ENCODE peak calls at places on chromosomes 2 and 18, in nine cellular contexts. F, M, Y, B, V, X, Q, J and G are unnamed samples. For H3K4me1, the result is how much of the 10 kb centered on the place peaks cover.

GRCh38 chr2:112714836-112715631 is 5.8 kb upstream of the NT5DC4 start:
- DNase-seq in M (peak), X (no peak), Q (no peak), V (no peak), J (peak), B (no peak), F (peak), Y (no peak), G (no peak)

GRCh38 chr2:65370387-65371093 is 61.9 kb downstream of the SPRED2 start:
- DNase-seq in F (no peak), M (no peak), J (no peak), Y (no peak), Q (no peak), V (no peak), B (no peak), X (peak), G (no peak)

GRCh38 chr2:182280128-182280527 is 146.7 kb downstream of the PDE1A start:
- DNase-seq in Y (peak), J (no peak), Q (no peak), V (no peak), B (no peak), F (peak), M (no peak), X (no peak), G (no peak)

GRCh38 chr2:147511491-147511948 is 333.3 kb upstream of the ACVR2A start:
- DNase-seq in V (peak), Q (no peak), J (no peak), F (no peak), M (no peak), Y (peak), B (peak), X (no peak), G (no peak)

GRCh38 chr18:46916551-46917107 is 678 bp downstream of the PIAS2 start:
- DNase-seq in Q (no peak), J (no peak), Y (peak), B (no peak), X (peak), M (no peak), V (no peak), F (peak), G (no peak)

GRCh38 chr2:79723830-79724229 is 211.0 kb downstream of the CTNNA2 start:
- DNase-seq in Q (no peak), Y (peak), B (no peak), J (peak), X (peak), V (no peak), M (peak), F (peak), G (no peak)

GRCh38 chr2:63189026-63189425 is 138.4 kb downstream of the OTX1 start:
- DNase-seq in J (peak), Y (peak), B (no peak), F (peak), M (peak), V (no peak), X (peak), Q (no peak), G (peak)

GRCh38 chr2:196758474-196759377 is 40.8 kb downstream of the GTF3C3 start:
- DNase-seq in Q (no peak), V (no peak), F (peak), B (no peak), X (peak), M (no peak), J (no peak), Y (no peak), G (no peak)

GRCh38 chr2:234564719-234565118 is 67.8 kb upstream of the ARL4C start:
- DNase-seq in F (peak), J (no peak), M (no peak), Y (no peak), B (no peak), V (no peak), X (peak), Q (no peak), G (no peak)

GRCh38 chr18:51447351-51447896 is 249.9 kb upstream of the MEX3C start:
- DNase-seq in F (no peak), V (no peak), J (no peak), X (no peak), Q (no peak), B (peak), M (no peak), Y (no peak), G (no peak)

GRCh38 chr2:109699646-109700045 is 85.5 kb downstream of the SOWAHC start:
- DNase-seq in Y (peak), Q (no peak), J (no peak), F (no peak), V (no peak), M (no peak), X (peak), B (peak), G (no peak)

GRCh38 chr2:58973831-58974281 is 732.7 kb upstream of the FANCL start:
- DNase-seq in Q (no peak), X (no peak), V (no peak), M (no peak), J (no peak), Y (peak), B (peak), F (no peak), G (peak)

GRCh38 chr2:95374029-95374428 is 28.5 kb upstream of the FAHD2A start:
- DNase-seq in Y (no peak), Q (no peak), F (no peak), V (peak), X (no peak), J (no peak), M (no peak), B (no peak), G (no peak)

GRCh38 chr2:134936691-134937090 is 18.1 kb downstream of the CCNT2 start:
- DNase-seq in Q (no peak), Y (no peak), V (no peak), B (no peak), M (no peak), J (no peak), F (no peak), X (no peak), G (no peak)

GRCh38 chr2:200077838-200078237 is 122.5 kb downstream of the MAIP1 start:
- DNase-seq in Q (no peak), B (no peak), Y (peak), V (no peak), F (peak), M (no peak), X (no peak), J (no peak), G (no peak)

GRCh38 chr2:183608747-183609146 is 484.5 kb downstream of the NUP35 start:
- DNase-seq in V (no peak), M (no peak), F (no peak), J (no peak), Q (no peak), B (no peak), X (no peak), Y (no peak), G (no peak)

GRCh38 chr2:231992888-231993287 is 31.4 kb downstream of the DIS3L2 start:
- DNase-seq in X (no peak), B (no peak), M (no peak), F (no peak), Q (no peak), J (no peak), V (no peak), Y (no peak), G (no peak)

GRCh38 chr2:156253765-156254164 is 78.8 kb downstream of the NR4A2 start:
- DNase-seq in X (no peak), J (no peak), M (no peak), V (no peak), F (no peak), Q (no peak), Y (no peak), B (no peak), G (no peak)

GRCh38 chr2:65067806-65068553 is 11.8 kb downstream of the CEP68 start:
- DNase-seq in V (no peak), Y (no peak), X (no peak), M (no peak), B (peak), J (no peak), Q (no peak), F (no peak), G (no peak)

GRCh38 chr2:189676471-189676870 is 2.0 kb downstream of the ANKAR start:
- DNase-seq in Y (peak), F (peak), M (no peak), Q (no peak), J (no peak), B (no peak), V (no peak), X (peak), G (no peak)

GRCh38 chr2:216034065-216034464 is 20.7 kb upstream of the MREG start:
- DNase-seq in Y (peak), F (peak), M (peak), V (no peak), Q (no peak), X (peak), J (peak), B (peak), G (peak)

GRCh38 chr18:58497845-58498244 is 131.0 kb downstream of the ALPK2 start:
- DNase-seq in X (no peak), Y (peak), B (no peak), V (no peak), Q (no peak), M (no peak), F (peak), J (no peak), G (no peak)

GRCh38 chr2:40440835-40441234 is 11.1 kb downstream of the SLC8A1 start:
- DNase-seq in Y (no peak), F (no peak), X (no peak), J (no peak), V (no peak), M (no peak), Q (no peak), B (no peak), G (no peak)

GRCh38 chr2:136126021-136126420 is 8.1 kb upstream of the CXCR4 start:
- DNase-seq in Y (no peak), X (no peak), F (no peak), Q (no peak), M (no peak), B (no peak), V (no peak), J (no peak), G (no peak)

GRCh38 chr2:52336951-52337350 is 1305.0 kb upstream of the NRXN1 start:
- DNase-seq in Y (no peak), F (no peak), B (no peak), X (no peak), V (no peak), J (no peak), Q (no peak), M (no peak), G (no peak)

GRCh38 chr2:8639122-8639635 is 42.7 kb upstream of the ID2 start:
- DNase-seq in X (no peak), Y (no peak), M (no peak), J (no peak), V (no peak), Q (no peak), B (no peak), F (no peak), G (no peak)

GRCh38 chr2:29053680-29054400 is 20.5 kb downstream of the PCARE start:
- DNase-seq in J (peak), B (no peak), F (no peak), Y (no peak), Q (no peak), V (no peak), X (no peak), M (no peak), G (no peak)

GRCh38 chr2:96144481-96145027 is 686 bp downstream of the DUSP2 start:
- DNase-seq in B (no peak), V (no peak), M (no peak), Q (no peak), X (no peak), Y (no peak), J (no peak), F (no peak), G (no peak)

GRCh38 chr2:134771313-134771801 is 52.6 kb upstream of the TMEM163 start:
- DNase-seq in J (no peak), M (no peak), X (no peak), F (no peak), B (no peak), Q (no peak), Y (no peak), V (no peak), G (no peak)

GRCh38 chr2:109473616-109474318 is 140.0 kb downstream of the SEPTIN10 start:
- DNase-seq in V (no peak), F (no peak), Y (no peak), B (no peak), J (no peak), Q (no peak), M (no peak), X (no peak), G (no peak)

GRCh38 chr2:27041708-27042107 is 8.9 kb downstream of the TMEM214 start:
- DNase-seq in Q (no peak), M (no peak), V (no peak), X (peak), Y (peak), B (no peak), J (no peak), F (no peak), G (no peak)

GRCh38 chr18:58180738-58181353 is 136.8 kb downstream of the NEDD4L start:
- DNase-seq in Q (no peak), B (no peak), M (peak), F (peak), X (peak), J (peak), Y (no peak), V (no peak), G (peak)

GRCh38 chr2:123153041-123153440 is 872.0 kb upstream of the CNTNAP5 start:
- DNase-seq in J (no peak), Q (no peak), Y (no peak), M (no peak), F (no peak), V (no peak), B (no peak), X (no peak), G (no peak)

GRCh38 chr18:47397671-47398319 is 146.3 kb upstream of the SKOR2 start:
- DNase-seq in J (no peak), F (no peak), X (no peak), Q (no peak), M (peak), B (no peak), Y (no peak), V (no peak), G (no peak)

GRCh38 chr2:28137221-28137620 is 246.7 kb downstream of the BABAM2 start:
- DNase-seq in M (no peak), B (no peak), X (peak), Y (peak), V (no peak), J (peak), F (peak), Q (no peak), G (no peak)

GRCh38 chr2:158202151-158202778 is 100.6 kb downstream of the UPP2 start:
- DNase-seq in Q (no peak), Y (peak), V (no peak), B (no peak), F (no peak), X (peak), J (peak), M (no peak), G (peak)

GRCh38 chr2:101752708-101753107 is 55.2 kb downstream of the MAP4K4 start:
- DNase-seq in J (no peak), F (no peak), B (no peak), M (no peak), Q (peak), V (no peak), X (no peak), Y (no peak), G (no peak)

GRCh38 chr2:101753207-101753616 is 55.7 kb downstream of the MAP4K4 start:
- DNase-seq in J (no peak), X (peak), Y (no peak), M (no peak), F (peak), Q (no peak), V (no peak), B (no peak), G (no peak)

GRCh38 chr2:101754613-101755012 is 57.1 kb downstream of the MAP4K4 start:
- DNase-seq in F (peak), M (no peak), X (peak), J (no peak), Q (no peak), B (no peak), Y (peak), V (no peak), G (no peak)

GRCh38 chr2:101751875-101752619 is 54.5 kb downstream of the MAP4K4 start:
- DNase-seq in Y (no peak), V (no peak), F (no peak), J (no peak), Q (no peak), B (no peak), X (no peak), M (no peak), G (no peak)

GRCh38 chr2:101753720-101754490 is 56.4 kb downstream of the MAP4K4 start:
- DNase-seq in M (no peak), Q (no peak), X (no peak), V (no peak), J (no peak), Y (no peak), B (no peak), F (no peak), G (no peak)
- H3K4me1 ChIP-seq in M (half or more), Q (half or more), X (half or more), V (under half), J (half or more), Y (half or more), B (under half), F (under half), G (under half)

GRCh38 chr18:5237083-5237722 is 40.1 kb upstream of the AKAIN1 start:
- DNase-seq in Y (peak), Q (no peak), F (peak), X (no peak), M (no peak), J (no peak), B (no peak), V (no peak), G (no peak)

GRCh38 chr18:5237723-5238370 is 40.8 kb upstream of the AKAIN1 start:
- DNase-seq in X (peak), J (peak), M (peak), V (peak), B (peak), Y (peak), Q (peak), F (peak), G (peak)

GRCh38 chr18:5238371-5238758 is 41.3 kb upstream of the AKAIN1 start:
- DNase-seq in X (no peak), Q (no peak), V (peak), Y (no peak), J (no peak), M (no peak), F (peak), B (peak), G (peak)

GRCh38 chr18:5239447-5239846 is 42.4 kb upstream of the AKAIN1 start:
- DNase-seq in Q (no peak), J (no peak), Y (no peak), M (no peak), V (no peak), F (no peak), X (no peak), B (no peak), G (no peak)
- H3K4me3 ChIP-seq in Q (peak), J (peak), Y (peak), M (no peak), V (peak), F (no peak), X (peak), B (peak), G (peak)

GRCh38 chr2:84924173-84925106 is 19.0 kb downstream of the TMSB10 start:
- DNase-seq in V (no peak), F (peak), Q (no peak), X (peak), B (peak), M (no peak), J (no peak), Y (peak), G (no peak)
- H3K4me1 ChIP-seq in V (under half), F (under half), Q (under half), X (half or more), B (under half), M (under half), J (under half), Y (under half), G (under half)

GRCh38 chr2:68060652-68061051 is 2.2 kb downstream of the C1D start:
- DNase-seq in J (no peak), X (no peak), F (no peak), V (no peak), B (no peak), Q (no peak), M (no peak), Y (no peak), G (no peak)
- H3K4me3 ChIP-seq in J (no peak), X (no peak), F (no peak), V (no peak), B (no peak), Q (no peak), M (no peak), Y (no peak), G (no peak)

GRCh38 chr2:168910330-168910729 is 9.2 kb downstream of the G6PC2 start:
- DNase-seq in M (no peak), B (no peak), X (no peak), V (no peak), J (no peak), Q (no peak), Y (no peak), F (no peak), G (no peak)
- H3K4me1 ChIP-seq in M (under half), B (under half), X (under half), V (under half), J (under half), Q (under half), Y (under half), F (under half), G (under half)

GRCh38 chr2:20526666-20527065 is 79.8 kb downstream of the RHOB start:
- DNase-seq in M (no peak), J (peak), Y (no peak), V (no peak), X (no peak), Q (no peak), F (no peak), B (peak), G (peak)
- H3K4me3 ChIP-seq in M (no peak), J (no peak), Y (no peak), V (no peak), X (no peak), Q (no peak), F (no peak), B (no peak), G (no peak)